ENCODE peak calls at places on chromosomes 6 and 20, in seven cellular contexts. Q, O, M, X, C, Y and R are unnamed samples.

GRCh38 chr20:34709836-34710567 is 5.9 kb downstream of the TP53INP2 start:
- DNase-seq in Q (no peak), O (no peak), M (peak), X (no peak), C (no peak), Y (no peak), R (no peak)

GRCh38 chr6:40906759-40907158 is 132.3 kb downstream of the UNC5CL start:
- DNase-seq in Q (no peak), O (no peak), M (no peak), X (peak), C (no peak), Y (no peak), R (no peak)

GRCh38 chr20:4794846-4795245 is 73.1 kb downstream of the PRND start:
- DNase-seq in Q (peak), O (peak), M (no peak), X (no peak), C (no peak), Y (no peak), R (no peak)

GRCh38 chr6:13695217-13695616 is 16.4 kb downstream of the RANBP9 start:
- DNase-seq in Q (peak), O (no peak), M (no peak), X (no peak), C (no peak), Y (peak), R (no peak)

GRCh38 chr20:6265204-6265904 is 142.5 kb upstream of the FERMT1 start:
- DNase-seq in Q (peak), O (peak), M (no peak), X (peak), C (no peak), Y (peak), R (peak)

GRCh38 chr6:130671119-130672104 is 155.8 kb upstream of the SMLR1 start:
- DNase-seq in Q (peak), O (no peak), M (no peak), X (no peak), C (peak), Y (no peak), R (no peak)

GRCh38 chr6:47103931-47104330 is 61.8 kb upstream of the ADGRF1 start:
- DNase-seq in Q (no peak), O (no peak), M (no peak), X (peak), C (no peak), Y (no peak), R (peak)

GRCh38 chr20:44095831-44096230 is 91.2 kb downstream of the JPH2 start:
- DNase-seq in Q (no peak), O (no peak), M (no peak), X (no peak), C (no peak), Y (no peak), R (no peak)

GRCh38 chr20:1184260-1184637 is 532 bp downstream of the TMEM74B start:
- DNase-seq in Q (no peak), O (no peak), M (no peak), X (no peak), C (no peak), Y (no peak), R (no peak)

GRCh38 chr6:31400467-31401289 is 2.7 kb upstream of the MICA start:
- DNase-seq in Q (peak), O (peak), M (no peak), X (peak), C (peak), Y (no peak), R (no peak)

GRCh38 chr6:90005048-90005827 is 111.0 kb downstream of the GJA10 start:
- DNase-seq in Q (no peak), O (no peak), M (no peak), X (no peak), C (no peak), Y (no peak), R (no peak)

GRCh38 chr6:170278743-170279094 is 12.2 kb downstream of the DLL1 start:
- DNase-seq in Q (no peak), O (no peak), M (peak), X (no peak), C (no peak), Y (no peak), R (no peak)

GRCh38 chr6:123393333-123393732 is 243.4 kb downstream of the TRDN start:
- DNase-seq in Q (peak), O (peak), M (no peak), X (no peak), C (no peak), Y (no peak), R (no peak)

GRCh38 chr6:147693185-147693584 is 184.7 kb downstream of the SAMD5 start:
- DNase-seq in Q (no peak), O (no peak), M (no peak), X (no peak), C (no peak), Y (no peak), R (no peak)

GRCh38 chr6:3195695-3196497 is 31.6 kb downstream of the TUBB2B start:
- DNase-seq in Q (no peak), O (no peak), M (no peak), X (no peak), C (no peak), Y (no peak), R (no peak)

GRCh38 chr6:142746524-142746923 is 198.5 kb downstream of the HIVEP2 start:
- DNase-seq in Q (peak), O (peak), M (no peak), X (no peak), C (no peak), Y (no peak), R (no peak)

GRCh38 chr20:18059603-18060002 is 1.9 kb upstream of the OVOL2 start:
- DNase-seq in Q (no peak), O (no peak), M (no peak), X (no peak), C (no peak), Y (no peak), R (no peak)

GRCh38 chr20:57048027-57048869 is 218.2 kb downstream of the BMP7 start:
- DNase-seq in Q (peak), O (peak), M (no peak), X (peak), C (no peak), Y (no peak), R (no peak)

GRCh38 chr6:66897576-66897975 is 1190.5 kb upstream of the EYS start:
- DNase-seq in Q (peak), O (peak), M (no peak), X (peak), C (no peak), Y (no peak), R (no peak)

GRCh38 chr6:143027058-143027457 is 33.6 kb upstream of the AIG1 start:
- DNase-seq in Q (peak), O (peak), M (no peak), X (no peak), C (peak), Y (no peak), R (no peak)

GRCh38 chr6:98843274-98844243 is 9.2 kb downstream of the POU3F2 start:
- DNase-seq in Q (no peak), O (no peak), M (peak), X (no peak), C (no peak), Y (no peak), R (no peak)

GRCh38 chr6:129186988-129187387 is 304.1 kb downstream of the LAMA2 start:
- DNase-seq in Q (peak), O (no peak), M (no peak), X (peak), C (no peak), Y (no peak), R (peak)

GRCh38 chr6:24064106-24064505 is 61.9 kb upstream of the NRSN1 start:
- DNase-seq in Q (no peak), O (peak), M (no peak), X (no peak), C (no peak), Y (no peak), R (no peak)

GRCh38 chr20:25372584-25373336 is 17.9 kb downstream of the ABHD12 start:
- DNase-seq in Q (peak), O (no peak), M (no peak), X (peak), C (no peak), Y (peak), R (peak)

GRCh38 chr6:156154896-156155295 is 622.3 kb upstream of the ARID1B start:
- DNase-seq in Q (peak), O (no peak), M (no peak), X (no peak), C (no peak), Y (no peak), R (no peak)

GRCh38 chr20:17622086-17622850 is 52.4 kb downstream of the DSTN start:
- DNase-seq in Q (no peak), O (no peak), M (peak), X (no peak), C (no peak), Y (no peak), R (no peak)

GRCh38 chr20:58524814-58525213 is 9.6 kb upstream of the APCDD1L start:
- DNase-seq in Q (peak), O (no peak), M (no peak), X (peak), C (no peak), Y (peak), R (no peak)

GRCh38 chr20:58523072-58523681 is 8.0 kb upstream of the APCDD1L start:
- DNase-seq in Q (peak), O (no peak), M (no peak), X (no peak), C (no peak), Y (no peak), R (no peak)

GRCh38 chr20:58523916-58524315 is 8.7 kb upstream of the APCDD1L start:
- DNase-seq in Q (peak), O (no peak), M (no peak), X (no peak), C (no peak), Y (no peak), R (no peak)

GRCh38 chr20:58528412-58528811 is 13.2 kb upstream of the APCDD1L start:
- DNase-seq in Q (no peak), O (no peak), M (no peak), X (no peak), C (no peak), Y (no peak), R (no peak)

DNA sequence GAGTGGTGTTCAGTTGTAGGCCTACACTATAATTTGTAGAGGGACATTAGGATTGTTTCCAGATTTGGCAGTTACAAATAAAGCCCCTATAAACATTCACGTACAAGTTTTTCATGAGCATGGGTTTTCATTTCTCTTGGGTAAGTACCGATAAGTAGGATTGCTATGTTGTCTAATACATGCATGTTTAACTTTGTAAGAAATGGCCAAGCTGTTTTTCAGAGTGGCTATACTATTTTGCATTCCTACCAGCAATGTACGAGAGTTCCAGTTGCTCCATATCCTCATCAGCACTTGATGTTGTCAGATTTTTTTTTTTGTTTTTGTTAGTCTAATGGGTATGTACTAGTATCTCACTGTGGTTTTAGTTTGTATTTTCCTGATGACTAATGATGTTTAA is 11.2 kb upstream of the APCDD1L start:
- DNase-seq in Q (no peak), O (no peak), M (no peak), X (no peak), C (no peak), Y (no peak), R (no peak)
- TF ChIP-seq CTCF in Q (no peak), O (no peak), M (no peak), X (no peak), C (no peak), Y (no peak), R (no peak)

GRCh38 chr20:62710221-62710885 is 1.7 kb downstream of the NTSR1 start:
- DNase-seq in Q (no peak), O (no peak), M (no peak), X (no peak), C (no peak), Y (no peak), R (no peak)
- H3K4me3 ChIP-seq in Q (peak), O (no peak), M (no peak), X (no peak), C (no peak), Y (no peak), R (no peak)

DNA sequence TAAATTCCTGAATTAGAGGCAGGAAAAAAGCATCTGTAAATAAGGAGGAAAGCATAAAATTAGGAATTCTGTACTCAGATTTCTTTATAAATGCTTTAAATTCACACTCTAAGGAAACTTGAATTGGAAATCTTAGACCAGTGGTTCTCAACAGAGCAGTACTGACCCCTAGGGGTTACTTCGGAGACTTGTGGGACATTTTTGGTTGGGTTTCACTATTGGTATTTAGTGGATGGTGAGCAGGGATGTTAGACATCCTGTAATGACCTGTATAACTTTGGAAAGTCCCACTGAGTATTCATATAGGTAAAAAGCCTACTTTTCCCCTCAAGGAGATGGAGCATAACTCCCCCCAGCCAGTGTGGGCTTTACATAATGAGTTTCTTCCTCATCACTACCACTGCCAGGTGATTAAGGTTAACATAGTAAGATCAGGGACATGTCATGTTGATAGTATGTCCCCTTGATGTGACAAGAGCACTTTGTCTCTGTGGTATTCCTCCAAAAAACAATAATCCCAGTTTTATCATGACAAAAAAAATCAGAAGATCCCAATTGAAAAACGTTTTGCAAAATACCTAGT is 31.0 kb downstream of the GLO1 start:
- DNase-seq in Q (peak), O (peak), M (no peak), X (peak), C (no peak), Y (peak), R (peak)
- TF ChIP-seq CTCF in Q (peak), O (peak), M (peak), X (peak), C (peak), Y (peak), R (peak)

GRCh38 chr20:31846793-31847138 is 1.4 kb upstream of the FOXS1 start:
- DNase-seq in Q (no peak), O (no peak), M (no peak), X (no peak), C (no peak), Y (no peak), R (no peak)

GRCh38 chr20:31848088-31848999 is 2.9 kb upstream of the FOXS1 start:
- DNase-seq in Q (no peak), O (no peak), M (no peak), X (no peak), C (no peak), Y (no peak), R (no peak)

GRCh38 chr20:31851240-31851955 is 6.0 kb upstream of the FOXS1 start:
- DNase-seq in Q (no peak), O (no peak), M (no peak), X (no peak), C (no peak), Y (no peak), R (no peak)

GRCh38 chr20:31845300-31845863 is at the start of gene FOXS1:
- DNase-seq in Q (no peak), O (no peak), M (no peak), X (no peak), C (peak), Y (no peak), R (no peak)

DNA sequence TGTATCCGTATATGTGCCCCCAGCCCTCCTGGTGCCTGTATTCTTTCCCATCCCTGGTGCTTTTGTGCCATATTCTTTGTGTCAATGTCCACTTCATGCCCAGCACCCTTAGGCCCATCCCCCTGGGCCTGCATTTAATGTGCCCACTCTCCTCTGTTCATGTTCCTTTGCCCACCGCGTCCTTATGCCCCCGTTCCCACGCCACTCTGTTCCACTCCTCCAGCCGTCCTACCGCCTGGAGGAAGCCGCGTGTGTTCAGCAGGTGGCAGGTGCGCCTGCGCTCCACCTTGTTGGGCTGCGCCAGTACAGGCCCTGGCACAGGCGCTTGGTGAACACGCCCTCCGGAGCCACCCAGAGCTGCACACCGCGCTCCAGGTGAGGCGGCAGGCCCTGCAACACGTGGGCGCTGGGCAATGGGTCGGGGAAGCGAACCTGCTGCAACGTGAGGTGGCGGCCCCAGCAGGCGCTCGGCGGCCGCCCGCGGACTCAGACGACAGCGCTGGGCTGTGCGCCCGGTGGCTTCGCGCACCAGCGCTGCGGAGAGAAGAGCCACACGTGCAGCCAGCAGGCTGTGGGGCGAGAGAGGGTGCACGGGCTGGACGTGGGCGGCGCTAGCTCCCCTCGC is 4.0 kb upstream of the FOXS1 start:
- DNase-seq in Q (no peak), O (no peak), M (no peak), X (peak), C (no peak), Y (no peak), R (no peak)
- H3K4me3 ChIP-seq in Q (no peak), O (no peak), M (no peak), X (no peak), C (no peak), Y (no peak), R (no peak)